ENCODE peak calls at places on chromosomes 3 and 15, in five cellular contexts. Y, N, M, A and P are unnamed samples.

GRCh38 chr3:141114816-141115458 is 63.8 kb downstream of the SPSB4 start:
- DNase-seq in Y (no peak), N (no peak), M (no peak), A (no peak), P (no peak)

GRCh38 chr3:9779721-9780450 is 10.1 kb upstream of the CAMK1 start:
- DNase-seq in Y (no peak), N (no peak), M (no peak), A (peak; percentile 58), P (no peak)

GRCh38 chr3:143121240-143122088 is 1.9 kb downstream of the CHST2 start:
- DNase-seq in Y (peak; percentile 5), N (no peak), M (peak; percentile 72), A (peak; percentile 69), P (peak; percentile 56)

GRCh38 chr15:80485370-80486164 is 81.4 kb downstream of the ARNT2 start:
- DNase-seq in Y (no peak), N (no peak), M (no peak), A (no peak), P (no peak)

GRCh38 chr3:101216710-101217457 is 103.5 kb downstream of the IMPG2 start:
- DNase-seq in Y (no peak), N (no peak), M (no peak), A (no peak), P (peak; percentile 84)

GRCh38 chr15:64141798-64142512 is 9.6 kb upstream of the SNX22 start:
- DNase-seq in Y (no peak), N (no peak), M (no peak), A (no peak), P (no peak)

GRCh38 chr3:89560546-89560945 is 453.1 kb downstream of the EPHA3 start:
- DNase-seq in Y (no peak), N (no peak), M (peak; percentile 38), A (no peak), P (no peak)

GRCh38 chr15:70518201-70519003 is 245.0 kb downstream of the UACA start:
- DNase-seq in Y (no peak), N (no peak), M (no peak), A (no peak), P (no peak)

GRCh38 chr3:18258492-18258891 is 166.6 kb downstream of the SATB1 start:
- DNase-seq in Y (no peak), N (no peak), M (no peak), A (peak; percentile 7), P (no peak)

GRCh38 chr3:38446287-38446686 is 7.4 kb upstream of the ACVR2B start:
- DNase-seq in Y (no peak), N (no peak), M (no peak), A (no peak), P (no peak)

GRCh38 chr15:23854535-23855252 is 167.6 kb upstream of the NDN start:
- DNase-seq in Y (no peak), N (no peak), M (no peak), A (no peak), P (no peak)

GRCh38 chr3:39707314-39707909 is 102.0 kb upstream of the MYRIP start:
- DNase-seq in Y (no peak), N (peak; percentile 20), M (peak; percentile 33), A (peak; percentile 45), P (no peak)

GRCh38 chr3:126472277-126473006 is 3.2 kb downstream of the ZXDC start:
- DNase-seq in Y (no peak), N (peak; percentile 85), M (peak; percentile 93), A (no peak), P (peak; percentile 86)